ENCODE peak calls at places on chromosome 17, in four cellular contexts. R, F, B and C are unnamed samples.
A peak's percentile ranks its signal among the peaks of the same experiment; 100 is the strongest.

GRCh38 chr17:37742762-37743611 is 1.9 kb downstream of the HNF1B start:
- DNase-seq in R (peak; percentile 29), F (no peak), B (no peak), C (no peak)

GRCh38 chr17:61072648-61073047 is 327.0 kb upstream of the TBX2 start:
- DNase-seq in R (peak; percentile 23), F (peak; percentile 51), B (no peak), C (no peak)

GRCh38 chr17:13864551-13864950 is 204.8 kb upstream of the COX10 start:
- DNase-seq in R (peak; percentile 83), F (peak; percentile 55), B (no peak), C (no peak)

GRCh38 chr17:29723283-29724047 is 100.8 kb upstream of the CORO6 start:
- DNase-seq in R (no peak), F (no peak), B (no peak), C (no peak)

GRCh38 chr17:36068524-36068923 is 4.5 kb downstream of the CCL18 start:
- DNase-seq in R (no peak), F (no peak), B (no peak), C (no peak)

GRCh38 chr17:59941131-59941530 is 23.4 kb downstream of the RNFT1 start:
- DNase-seq in R (no peak), F (no peak), B (no peak), C (no peak)

GRCh38 chr17:7884581-7885356 is 3.8 kb upstream of the CHD3 start:
- DNase-seq in R (peak; percentile 43), F (no peak), B (no peak), C (no peak)

GRCh38 chr17:27400991-27401390 is 55.3 kb upstream of the KSR1 start:
- DNase-seq in R (no peak), F (no peak), B (no peak), C (no peak)

GRCh38 chr17:7177954-7178477 is 1.2 kb downstream of the ASGR1 start:
- DNase-seq in R (peak; percentile 61), F (peak; percentile 36), B (no peak), C (peak; percentile 51)

GRCh38 chr17:80477647-80478478 is 1.5 kb upstream of the NPTX1 start:
- DNase-seq in R (peak; percentile 83), F (no peak), B (no peak), C (peak; percentile 21)

GRCh38 chr17:31416503-31416923 is 25.0 kb downstream of the RAB11FIP4 start:
- DNase-seq in R (no peak), F (no peak), B (no peak), C (no peak)

GRCh38 chr17:38450699-38451029 is 22.4 kb downstream of the ARHGAP23 start:
- DNase-seq in R (no peak), F (no peak), B (no peak), C (no peak)

GRCh38 chr17:2050246-2050866 is 4.5 kb upstream of the HIC1 start:
- DNase-seq in R (peak; percentile 85), F (no peak), B (no peak), C (peak; percentile 41)

GRCh38 chr17:45146616-45147101 is 1.6 kb upstream of the HEXIM1 start:
- DNase-seq in R (peak; percentile 56), F (peak; percentile 95), B (no peak), C (peak; percentile 49)

GRCh38 chr17:17484451-17484899 is 7.7 kb downstream of the MED9 start:
- DNase-seq in R (peak; percentile 63), F (no peak), B (no peak), C (no peak)

GRCh38 chr17:21027031-21027430 is 15.8 kb downstream of the USP22 start:
- DNase-seq in R (no peak), F (no peak), B (no peak), C (no peak)

GRCh38 chr17:17505610-17506171 is 9.5 kb upstream of the RASD1 start:
- DNase-seq in R (no peak), F (no peak), B (no peak), C (no peak)

GRCh38 chr17:82103588-82104451 is 5.8 kb upstream of the FASN start:
- DNase-seq in R (peak; percentile 27), F (no peak), B (no peak), C (no peak)

GRCh38 chr17:15143524-15143923 is 121.6 kb downstream of the PMP22 start:
- DNase-seq in R (no peak), F (no peak), B (no peak), C (no peak)

GRCh38 chr17:55664287-55664686 is 58.4 kb downstream of the TMEM100 start:
- DNase-seq in R (no peak), F (no peak), B (no peak), C (no peak)

GRCh38 chr17:70767102-70767701 is 597.9 kb downstream of the KCNJ2 start:
- DNase-seq in R (peak; percentile 61), F (peak; percentile 18), B (no peak), C (no peak)

GRCh38 chr17:1179635-1180433 is at the start of gene ABR:
- DNase-seq in R (peak; percentile 68), F (no peak), B (no peak), C (peak; percentile 40)

GRCh38 chr17:39404542-39405378 is 3.3 kb upstream of the FBXL20 start:
- DNase-seq in R (peak; percentile 95), F (peak; percentile 83), B (no peak), C (peak; percentile 24)

GRCh38 chr17:72614871-72615626 is 477.4 kb downstream of the SLC39A11 start:
- DNase-seq in R (no peak), F (peak; percentile 81), B (no peak), C (no peak)

GRCh38 chr17:79132271-79133064 is 57.8 kb downstream of the ENGASE start:
- DNase-seq in R (no peak), F (no peak), B (no peak), C (no peak)

GRCh38 chr17:79129523-79129922 is 54.9 kb downstream of the ENGASE start:
- DNase-seq in R (no peak), F (no peak), B (no peak), C (no peak)

GRCh38 chr17:79131701-79132100 is 57.1 kb downstream of the ENGASE start:
- DNase-seq in R (no peak), F (no peak), B (no peak), C (no peak)

GRCh38 chr17:79131274-79131635 is 56.6 kb downstream of the ENGASE start:
- DNase-seq in R (no peak), F (no peak), B (no peak), C (no peak)

GRCh38 chr17:79130536-79131273 is 56.1 kb downstream of the ENGASE start:
- DNase-seq in R (no peak), F (no peak), B (no peak), C (no peak)
- TF ChIP-seq EZH2 in R (no peak), F (no peak), B (no peak), C (no peak)

GRCh38 chr17:65160507-65160906 is 23.3 kb downstream of the RGS9 start:
- DNase-seq in R (no peak), F (no peak), B (no peak), C (no peak)
- TF ChIP-seq EZH2 in R (no peak), F (no peak), B (no peak), C (no peak)

GRCh38 chr17:79305831-79306687 is 231.4 kb downstream of the ENGASE start:
- DNase-seq in R (peak; percentile 35), F (no peak), B (no peak), C (peak; percentile 4)
- TF ChIP-seq EZH2 in R (no peak), F (no peak), B (no peak), C (no peak)

GRCh38 chr17:75404739-75405364 is 626 bp downstream of the GRB2 start:
- DNase-seq in R (peak; percentile 77), F (no peak), B (no peak), C (peak; percentile 55)
- TF ChIP-seq EZH2 in R (no peak), F (no peak), B (no peak), C (no peak)

GRCh38 chr17:74118504-74118903 is 85.0 kb upstream of the RPL38 start:
- DNase-seq in R (no peak), F (no peak), B (peak; percentile 54), C (no peak)
- TF ChIP-seq EZH2 in R (no peak), F (no peak), B (no peak), C (no peak)

GRCh38 chr17:43832976-43833829 is at the start of gene MPP3:
- DNase-seq in R (peak; percentile 90), F (peak; percentile 33), B (no peak), C (peak; percentile 66)
- TF ChIP-seq EZH2 in R (no peak), F (no peak), B (no peak), C (no peak)

DNA sequence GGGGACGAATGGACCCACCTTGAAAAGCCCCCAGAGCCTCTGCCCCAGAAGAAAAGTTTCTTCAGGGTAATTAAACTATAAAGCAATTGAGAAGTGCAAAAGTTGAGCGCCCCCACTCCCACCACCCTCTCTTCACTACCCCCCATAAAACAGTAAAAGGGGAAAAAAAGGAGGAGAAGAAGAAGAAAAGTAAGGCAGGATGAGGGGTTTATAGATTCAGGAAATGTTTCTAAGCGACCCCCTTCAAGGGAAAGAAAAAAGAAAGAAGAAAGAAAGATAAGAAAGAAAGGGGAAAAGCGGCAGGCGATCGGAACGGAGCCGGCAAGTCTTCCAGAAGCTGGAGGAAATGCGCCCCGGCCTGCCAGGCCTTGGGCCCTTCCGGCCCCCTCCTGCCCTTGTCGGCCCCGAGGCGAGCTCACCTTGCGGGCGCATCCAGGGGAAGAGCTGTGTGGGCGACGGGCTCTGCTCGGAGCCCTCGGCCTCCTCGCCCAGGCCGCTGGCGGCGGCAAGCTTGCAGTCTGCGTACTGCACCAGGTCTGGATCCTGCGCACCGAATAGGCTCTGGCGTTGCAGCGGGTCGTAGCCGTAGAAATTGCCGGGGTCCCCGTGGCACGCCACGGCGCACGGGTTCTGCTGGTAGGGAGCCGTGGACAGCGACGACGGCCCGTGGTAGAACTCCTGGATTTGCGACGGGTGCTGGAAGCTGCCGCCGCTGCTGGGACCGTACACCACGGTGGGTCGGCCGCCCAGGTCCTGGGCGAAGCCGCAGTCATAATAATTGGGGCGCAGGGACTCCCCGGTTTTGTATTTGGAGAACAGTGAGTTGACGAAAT is 1.0 kb downstream of the HOXB8 start:
- DNase-seq in R (peak; percentile 36), F (no peak), B (no peak), C (peak; percentile 60)
- TF ChIP-seq EZH2 in R (peak; percentile 97), F (peak; percentile 100), B (peak; percentile 99), C (no peak)

GRCh38 chr17:58324409-58325288 is 3.9 kb downstream of the TSPOAP1 start:
- DNase-seq in R (peak; percentile 48), F (no peak), B (no peak), C (no peak)

GRCh38 chr17:58325289-58325726 is 3.3 kb downstream of the TSPOAP1 start:
- DNase-seq in R (no peak), F (no peak), B (no peak), C (no peak)

GRCh38 chr17:58322581-58323419 is 5.8 kb downstream of the TSPOAP1 start:
- DNase-seq in R (no peak), F (no peak), B (no peak), C (no peak)

GRCh38 chr17:58321571-58322525 is 6.7 kb downstream of the TSPOAP1 start:
- DNase-seq in R (no peak), F (no peak), B (no peak), C (no peak)

GRCh38 chr17:58323420-58324408 is 4.9 kb downstream of the TSPOAP1 start:
- DNase-seq in R (no peak), F (no peak), B (no peak), C (no peak)
- TF ChIP-seq EZH2 in R (no peak), F (no peak), B (no peak), C (no peak)

GRCh38 chr17:48732688-48733629 is 4.4 kb upstream of the HOXB13 start:
- DNase-seq in R (no peak), F (no peak), B (no peak), C (no peak)
- TF ChIP-seq EZH2 in R (no peak), F (peak; percentile 94), B (peak; percentile 80), C (peak; percentile 96)